ENCODE peak calls at places on chromosomes 2 and 18, in four cellular contexts. I, U, O and Y are unnamed samples. For H3K27me3, the result is how much of the 10 kb centered on the place peaks cover.

GRCh38 chr2:145228506-145228905 is 708.6 kb upstream of the ZEB2 start:
- DNase-seq in O (no peak), U (no peak), I (no peak), Y (no peak)

GRCh38 chr2:46260305-46260704 is 36.9 kb upstream of the EPAS1 start:
- DNase-seq in I (no peak), O (no peak), U (no peak), Y (no peak)

GRCh38 chr2:222703866-222704265 is 32.4 kb downstream of the MOGAT1 start:
- DNase-seq in O (no peak), U (no peak), I (no peak), Y (no peak)

GRCh38 chr18:79876497-79876896 is 75.0 kb downstream of the SLC66A2 start:
- DNase-seq in U (no peak), O (no peak), I (no peak), Y (no peak)

GRCh38 chr2:233353769-233354499 is at the start of gene DGKD:
- DNase-seq in O (peak), U (peak), I (no peak), Y (peak)

GRCh38 chr2:69013837-69014796 is 1.1 kb downstream of the ANTXR1 start:
- DNase-seq in U (no peak), O (no peak), I (no peak), Y (no peak)

GRCh38 chr2:34498561-34498960 is 899.5 kb upstream of the FAM98A start:
- DNase-seq in U (no peak), O (no peak), I (no peak), Y (no peak)

GRCh38 chr18:23397907-23398306 is 55.2 kb upstream of the RIOK3 start:
- DNase-seq in U (no peak), I (no peak), O (no peak), Y (no peak)

GRCh38 chr18:12278765-12279682 is 24.9 kb downstream of the CIDEA start:
- DNase-seq in U (no peak), I (peak), O (peak), Y (peak)

GRCh38 chr2:215522237-215522636 is 86.4 kb upstream of the FN1 start:
- DNase-seq in O (no peak), U (no peak), I (no peak), Y (no peak)

GRCh38 chr2:234964631-234965461 is 13.0 kb downstream of the SH3BP4 start:
- DNase-seq in O (no peak), U (peak), I (no peak), Y (no peak)

GRCh38 chr18:79395761-79396404 is at the start of gene NFATC1:
- DNase-seq in O (peak), I (peak), U (peak), Y (peak)

GRCh38 chr2:84970956-84971798 is at the start of gene KCMF1:
- DNase-seq in I (no peak), U (peak), O (peak), Y (peak)

GRCh38 chr18:70288171-70288850 is 534 bp upstream of the SOCS6 start:
- DNase-seq in I (no peak), U (peak), O (peak), Y (peak)

GRCh38 chr2:238487134-238487533 is 60.4 kb downstream of the ASB1 start:
- DNase-seq in U (no peak), I (no peak), O (no peak), Y (no peak)

GRCh38 chr2:231800493-231801091 is 14.3 kb downstream of the COPS7B start:
- DNase-seq in I (peak), O (peak), U (peak), Y (no peak)

GRCh38 chr2:177908182-177908581 is 164.4 kb downstream of the PDE11A start:
- DNase-seq in U (no peak), O (no peak), I (no peak), Y (no peak)

GRCh38 chr2:160210599-160211138 is 10.6 kb upstream of the ITGB6 start:
- DNase-seq in O (peak), U (peak), I (peak), Y (peak)

GRCh38 chr2:3321825-3322224 is 55.8 kb downstream of the EIPR1 start:
- DNase-seq in O (no peak), I (no peak), U (no peak), Y (no peak)

GRCh38 chr18:77899972-77900754 is 650.5 kb downstream of the GALR1 start:
- DNase-seq in O (peak), U (peak), I (peak), Y (peak)

GRCh38 chr2:168256448-168256847 is 9.1 kb upstream of the STK39 start:
- DNase-seq in I (no peak), U (peak), O (peak), Y (no peak)

GRCh38 chr2:166057363-166058169 is 70.3 kb downstream of the SCN1A start:
- DNase-seq in U (no peak), I (no peak), O (no peak), Y (no peak)

GRCh38 chr2:112162341-112162740 is 24.2 kb downstream of the FBLN7 start:
- DNase-seq in I (no peak), U (no peak), O (no peak), Y (no peak)

GRCh38 chr2:31853521-31853920 is 157.3 kb downstream of the MEMO1 start:
- DNase-seq in U (no peak), O (no peak), I (no peak), Y (no peak)

GRCh38 chr2:200396726-200397348 is 90.3 kb downstream of the SPATS2L start:
- DNase-seq in I (no peak), O (no peak), U (no peak), Y (no peak)

GRCh38 chr2:126650994-126651393 is 5.0 kb upstream of the GYPC start:
- DNase-seq in O (no peak), I (no peak), U (no peak), Y (no peak)

GRCh38 chr18:33210575-33211189 is 229.8 kb downstream of the CCDC178 start:
- DNase-seq in U (no peak), I (peak), O (no peak), Y (no peak)

GRCh38 chr18:48306838-48307237 is 102.3 kb downstream of the ZBTB7C start:
- DNase-seq in O (no peak), I (no peak), U (no peak), Y (no peak)

GRCh38 chr2:193943406-193943960 is 1713.5 kb upstream of the SLC39A10 start:
- DNase-seq in U (no peak), O (no peak), I (no peak), Y (no peak)

GRCh38 chr2:51710222-51710621 is 678.3 kb upstream of the NRXN1 start:
- DNase-seq in U (no peak), O (peak), I (peak), Y (no peak)

GRCh38 chr2:20365249-20365817 is 14.7 kb upstream of the PUM2 start:
- DNase-seq in I (no peak), O (no peak), U (no peak), Y (no peak)

DNA sequence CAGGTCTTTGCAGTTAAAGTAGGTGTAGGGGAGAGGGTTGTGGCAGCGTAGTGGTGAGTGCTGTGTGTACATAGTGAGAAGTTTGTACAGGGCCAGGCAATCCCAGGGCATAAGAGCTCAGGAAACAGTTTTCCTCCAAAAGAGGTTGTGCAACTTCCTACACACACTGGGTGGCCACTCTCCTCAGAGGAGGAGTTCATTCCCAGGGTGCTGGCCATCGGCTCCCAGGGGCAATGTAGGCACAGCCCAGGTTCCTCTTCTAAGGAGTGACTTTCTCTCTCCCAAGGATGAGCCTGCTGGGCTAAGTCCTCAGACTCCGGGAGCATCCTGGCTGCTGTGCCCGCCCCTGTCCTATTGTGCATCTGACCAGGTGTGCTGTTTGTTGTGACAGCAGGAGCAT is 3.0 kb downstream of the ACOXL start:
- DNase-seq in O (no peak), I (no peak), U (no peak), Y (no peak)
- H3K27me3 ChIP-seq in O (half or more), I (under half), U (under half), Y (half or more)

GRCh38 chr2:197300139-197300538 is 10.4 kb downstream of the ANKRD44 start:
- DNase-seq in O (no peak), U (no peak), I (no peak), Y (no peak)
- H3K4me3 ChIP-seq in O (no peak), U (no peak), I (no peak), Y (no peak)

DNA sequence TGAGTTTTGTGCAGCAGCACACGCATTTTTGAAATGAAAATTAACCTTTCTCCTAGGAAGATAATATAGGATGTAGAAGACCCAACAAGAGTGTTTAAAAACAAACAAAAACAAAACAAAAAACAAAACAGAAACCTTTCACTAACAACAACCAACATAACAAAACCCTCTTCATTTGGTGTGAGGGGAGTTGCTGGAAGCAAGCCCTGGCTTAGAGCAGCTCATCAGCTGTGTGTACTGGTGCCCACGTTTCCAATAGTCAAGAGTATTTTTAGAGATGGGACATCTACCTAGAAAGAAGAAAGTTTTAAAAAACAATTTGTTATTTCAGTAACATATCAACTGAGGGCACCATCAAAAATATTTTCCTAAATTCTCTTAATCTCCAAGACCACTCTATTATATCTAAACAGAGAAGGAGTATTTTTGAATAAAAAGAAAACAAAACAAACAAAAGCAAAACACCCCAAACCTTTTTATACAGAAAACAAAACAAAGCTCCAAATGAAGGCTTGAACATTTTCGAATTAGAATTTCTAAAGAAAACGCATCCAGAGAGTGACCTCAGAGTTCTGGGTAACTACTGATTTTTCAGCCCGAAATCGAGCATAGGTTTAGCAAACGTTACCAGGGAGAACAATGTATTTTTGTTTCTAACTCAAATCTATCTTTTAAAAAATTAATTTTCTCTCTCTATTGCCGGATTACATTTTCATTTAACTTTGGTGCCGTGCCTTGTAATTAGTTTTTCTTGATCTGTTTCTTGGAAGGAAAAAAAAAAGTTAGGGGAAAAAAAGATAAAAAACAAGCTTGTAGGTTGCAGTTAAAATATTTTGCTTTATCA is 134.6 kb downstream of the INSIG2 start:
- DNase-seq in U (no peak), I (no peak), O (no peak), Y (no peak)
- H3K27me3 ChIP-seq in U (under half), I (under half), O (half or more), Y (half or more)

GRCh38 chr2:43333096-43333655 is 106.8 kb upstream of the ZFP36L2 start:
- DNase-seq in U (no peak), O (no peak), I (no peak), Y (no peak)
- H3K4me3 ChIP-seq in U (no peak), O (no peak), I (no peak), Y (no peak)

DNA sequence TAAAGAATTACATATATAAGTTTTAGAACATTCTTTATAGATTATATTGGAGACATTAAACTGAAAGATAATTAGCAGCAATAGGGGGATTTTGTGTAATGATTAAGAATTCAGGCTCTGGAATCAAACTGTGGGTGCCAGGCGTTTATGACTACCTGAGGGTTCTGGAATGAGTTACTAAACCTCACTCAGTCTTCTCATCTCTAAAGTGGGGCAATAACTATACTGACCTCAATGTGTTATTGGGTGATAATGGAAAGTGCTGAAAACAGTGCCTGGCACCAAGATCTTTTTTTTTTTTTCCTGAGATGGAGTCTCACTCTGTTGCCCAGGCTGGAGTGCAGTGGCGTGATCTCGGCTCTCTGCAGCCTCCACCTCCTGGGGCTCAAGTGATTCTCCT is 7.2 kb downstream of the SERPINB8 start:
- DNase-seq in U (no peak), I (no peak), O (no peak), Y (no peak)
- H3K27me3 ChIP-seq in U (under half), I (under half), O (under half), Y (under half)

GRCh38 chr2:37191747-37192146 is 3.3 kb upstream of the SULT6B1 start:
- DNase-seq in U (no peak), O (no peak), I (no peak), Y (no peak)

GRCh38 chr2:37188570-37188969 is at the start of gene SULT6B1:
- DNase-seq in O (no peak), U (no peak), I (no peak), Y (no peak)

GRCh38 chr2:37191253-37191652 is 2.8 kb upstream of the SULT6B1 start:
- DNase-seq in U (no peak), I (no peak), O (no peak), Y (no peak)

GRCh38 chr2:37189452-37190153 is 1.1 kb upstream of the SULT6B1 start:
- DNase-seq in I (peak), O (no peak), U (peak), Y (no peak)

GRCh38 chr2:37190290-37190689 is 1.8 kb upstream of the SULT6B1 start:
- DNase-seq in U (no peak), I (no peak), O (no peak), Y (no peak)
- H3K4me3 ChIP-seq in U (no peak), I (no peak), O (no peak), Y (no peak)

DNA sequence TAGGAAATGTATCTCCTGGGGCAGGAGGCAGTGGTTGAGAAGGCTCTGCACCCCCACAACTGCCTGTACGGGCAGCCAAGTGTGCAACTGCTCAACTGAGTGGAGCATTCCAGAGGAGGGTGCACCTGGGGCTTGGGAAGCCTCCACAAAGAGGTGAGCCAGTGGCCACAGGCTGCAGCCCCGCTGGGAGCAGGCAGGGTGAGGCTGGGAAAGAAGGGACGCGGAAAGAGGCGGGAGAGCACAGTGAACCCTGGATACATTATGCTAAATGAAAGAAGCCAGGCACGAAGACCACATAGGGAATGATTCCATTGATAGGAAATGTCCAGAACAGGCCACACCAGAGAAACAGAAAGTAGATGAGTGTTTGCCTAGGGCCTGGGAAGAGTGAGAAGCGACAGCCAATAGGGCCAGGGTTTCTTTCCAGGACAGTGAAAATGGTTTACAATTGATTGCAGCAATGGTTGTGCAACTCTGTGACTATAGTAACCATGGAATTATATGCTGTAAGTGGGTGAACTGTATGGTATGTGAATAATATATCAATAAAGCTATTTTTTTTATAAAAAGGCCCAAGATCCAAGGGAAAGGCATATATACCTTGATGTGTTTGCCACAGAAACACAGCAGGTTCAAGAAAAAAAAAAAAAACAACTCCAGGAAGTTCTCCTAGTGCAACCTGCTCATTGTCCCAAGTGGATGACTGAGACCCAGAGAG is 82.4 kb downstream of the DDX1 start:
- DNase-seq in O (no peak), U (no peak), I (no peak), Y (no peak)
- H3K27me3 ChIP-seq in O (under half), U (under half), I (under half), Y (under half)

GRCh38 chr2:11784747-11785610 is 38.5 kb downstream of the LPIN1 start:
- DNase-seq in O (peak), U (peak), I (peak), Y (peak)
- H3K4me3 ChIP-seq in O (no peak), U (no peak), I (no peak), Y (peak)

GRCh38 chr18:59293317-59293716 is 20.1 kb upstream of the RAX start:
- DNase-seq in O (no peak), U (no peak), I (no peak), Y (no peak)
- H3K27me3 ChIP-seq in O (under half), U (under half), I (under half), Y (under half)

GRCh38 chr2:74436804-74437695 is 4.7 kb downstream of the RTKN start:
- DNase-seq in O (no peak), I (no peak), U (no peak), Y (no peak)
- H3K4me3 ChIP-seq in O (no peak), I (no peak), U (no peak), Y (peak)